ENCODE peak calls at places on chromosomes 4 and X, in six cellular contexts. G, U, R, D, H and Z are unnamed samples.

GRCh38 chr4:1547131-1547862 is 136.8 kb downstream of the FAM53A start:
- DNase-seq in R (no peak), U (no peak), H (no peak), G (no peak), D (no peak), Z (no peak)

GRCh38 chr4:110621839-110622751 is 782 bp downstream of the PITX2 start:
- DNase-seq in R (no peak), H (no peak), D (peak), G (no peak), U (no peak), Z (no peak)

GRCh38 chr4:141391771-141392170 is 171.1 kb downstream of the ZNF330 start:
- DNase-seq in U (no peak), G (no peak), R (no peak), H (peak), D (no peak), Z (no peak)

GRCh38 chr4:143336828-143337599 is at the start of gene GAB1:
- DNase-seq in U (peak), R (no peak), D (peak), H (peak), G (peak), Z (no peak)

GRCh38 chr4:6408263-6408662 is 64.2 kb downstream of the PPP2R2C start:
- DNase-seq in D (no peak), U (no peak), G (no peak), R (no peak), H (no peak), Z (no peak)

GRCh38 chr4:86762649-86763048 is 86.5 kb downstream of the SLC10A6 start:
- DNase-seq in D (no peak), G (no peak), H (no peak), U (no peak), R (no peak), Z (no peak)

GRCh38 chrX:120350458-120351138 is 11.3 kb upstream of the ATP1B4 start:
- DNase-seq in G (no peak), D (no peak), U (no peak), R (no peak), H (no peak), Z (no peak)

GRCh38 chrX:120781416-120781815 is 94.2 kb downstream of the CT47B1 start:
- DNase-seq in U (no peak), H (peak), G (no peak), R (no peak), D (no peak), Z (no peak)

GRCh38 chr4:169384741-169385140 is 114.0 kb upstream of the SH3RF1 start:
- DNase-seq in R (no peak), G (no peak), U (no peak), H (no peak), D (no peak), Z (no peak)

GRCh38 chrX:69371159-69371558 is 133.0 kb upstream of the NALF2 start:
- DNase-seq in U (no peak), D (no peak), R (no peak), H (no peak), G (no peak), Z (no peak)

GRCh38 chrX:56797966-56798711 is 69.1 kb downstream of the NBDY start:
- DNase-seq in R (no peak), G (no peak), H (peak), U (no peak), D (no peak), Z (no peak)

GRCh38 chrX:15418041-15418706 is 34.0 kb upstream of the VEGFD start:
- DNase-seq in U (no peak), D (no peak), G (no peak), H (no peak), R (peak), Z (no peak)

GRCh38 chrX:68254738-68255645 is 178.3 kb downstream of the OPHN1 start:
- DNase-seq in U (no peak), R (no peak), H (peak), G (peak), D (no peak), Z (no peak)

GRCh38 chr4:140604544-140604943 is 35.8 kb upstream of the UCP1 start:
- DNase-seq in R (no peak), G (no peak), U (no peak), H (no peak), D (no peak), Z (no peak)

GRCh38 chrX:132041016-132041415 is 17.9 kb downstream of the STK26 start:
- DNase-seq in U (no peak), H (peak), D (no peak), G (peak), R (no peak), Z (no peak)

GRCh38 chr4:76622126-76622525 is 187.1 kb downstream of the SHROOM3 start:
- DNase-seq in G (no peak), H (peak), R (no peak), D (no peak), U (no peak), Z (no peak)

GRCh38 chrX:120642871-120643270 is 13.0 kb upstream of the C1GALT1C1 start:
- DNase-seq in G (no peak), U (no peak), D (no peak), H (no peak), R (no peak), Z (no peak)

GRCh38 chrX:19332983-19333382 is 10.7 kb upstream of the PDHA1 start:
- DNase-seq in H (no peak), U (no peak), D (no peak), R (no peak), G (no peak), Z (no peak)

GRCh38 chrX:119790977-119791436 is 423 bp downstream of the RPL39 start:
- DNase-seq in U (no peak), D (peak), H (peak), R (no peak), G (no peak), Z (no peak)

GRCh38 chr4:2141022-2141761 is 82.1 kb downstream of the NAT8L start:
- DNase-seq in D (no peak), U (no peak), H (no peak), G (no peak), R (no peak), Z (no peak)

GRCh38 chrX:24025741-24026402 is 1.1 kb downstream of the KLHL15 start:
- DNase-seq in U (no peak), R (peak), D (peak), G (no peak), H (peak), Z (no peak)

GRCh38 chr4:85659626-85660213 is 184.8 kb downstream of the ARHGAP24 start:
- DNase-seq in D (no peak), G (no peak), H (no peak), U (no peak), R (no peak), Z (no peak)

GRCh38 chrX:48897157-48897620 is 379 bp downstream of the TIMM17B start:
- DNase-seq in D (peak), U (peak), G (peak), H (peak), R (no peak), Z (no peak)

GRCh38 chr4:52657317-52657629 is 1.8 kb downstream of the USP46 start:
- DNase-seq in H (no peak), R (no peak), U (no peak), D (no peak), G (no peak), Z (no peak)

GRCh38 chr4:140049924-140050681 is 103.9 kb downstream of the MAML3 start:
- DNase-seq in R (no peak), H (no peak), U (no peak), D (peak), G (no peak), Z (no peak)

GRCh38 chr4:77804471-77804870 is 14.7 kb downstream of the CNOT6L start:
- DNase-seq in R (no peak), H (no peak), G (no peak), U (no peak), D (no peak), Z (no peak)

GRCh38 chrX:119756926-119757635 is 1.3 kb upstream of the SOWAHD start:
- DNase-seq in R (no peak), G (no peak), D (peak), H (no peak), U (no peak), Z (no peak)